ENCODE peak calls at places on chromosome 15, in seven cellular contexts. One of them, this sample, is unnamed.
A peak's percentile ranks its signal among the peaks of the same experiment; 100 is the strongest.

GRCh38 chr15:29529043-29529442 is 259.4 kb upstream of the NSMCE3 start:
- DNase-seq in ovary: no peak
- DNase-seq in osteocyte: no peak
- DNase-seq in AG09319: no peak
- DNase-seq in cardiac muscle cell: no peak
- DNase-seq in progenitor cell of endocrine pancreas: no peak
- DNase-seq in IMR-90: no peak
- DNase-seq in this sample: no peak

GRCh38 chr15:86505951-86506350 is 426.3 kb downstream of the AGBL1 start:
- DNase-seq in osteocyte: no peak
- DNase-seq in AG09319: no peak
- DNase-seq in progenitor cell of endocrine pancreas: no peak
- DNase-seq in IMR-90: no peak
- DNase-seq in ovary: no peak
- DNase-seq in cardiac muscle cell: no peak
- DNase-seq in this sample: no peak

GRCh38 chr15:51076898-51077564 is 17.7 kb downstream of the TNFAIP8L3 start:
- DNase-seq in IMR-90: no peak
- DNase-seq in osteocyte: no peak
- DNase-seq in ovary: peak; percentile 83
- DNase-seq in cardiac muscle cell: no peak
- DNase-seq in progenitor cell of endocrine pancreas: no peak
- DNase-seq in AG09319: no peak
- DNase-seq in this sample: no peak

GRCh38 chr15:69664572-69665326 is 212.1 kb downstream of the RPLP1 start:
- DNase-seq in IMR-90: no peak
- DNase-seq in cardiac muscle cell: no peak
- DNase-seq in osteocyte: no peak
- DNase-seq in AG09319: no peak
- DNase-seq in ovary: no peak
- DNase-seq in progenitor cell of endocrine pancreas: no peak
- DNase-seq in this sample: no peak

GRCh38 chr15:66004618-66005262 is 135.4 kb downstream of the RAB11A start:
- DNase-seq in AG09319: no peak
- DNase-seq in IMR-90: peak; percentile 31
- DNase-seq in osteocyte: no peak
- DNase-seq in progenitor cell of endocrine pancreas: peak; percentile 33
- DNase-seq in ovary: no peak
- DNase-seq in cardiac muscle cell: peak; percentile 83
- DNase-seq in this sample: no peak

GRCh38 chr15:75809986-75810750 is 33.1 kb upstream of the UBE2Q2 start:
- DNase-seq in ovary: no peak
- DNase-seq in AG09319: no peak
- DNase-seq in IMR-90: no peak
- DNase-seq in progenitor cell of endocrine pancreas: no peak
- DNase-seq in osteocyte: no peak
- DNase-seq in cardiac muscle cell: peak; percentile 44
- DNase-seq in this sample: peak; percentile 26

GRCh38 chr15:74432968-74433591 is 678 bp downstream of the SEMA7A start:
- DNase-seq in AG09319: no peak
- DNase-seq in ovary: no peak
- DNase-seq in progenitor cell of endocrine pancreas: no peak
- DNase-seq in osteocyte: no peak
- DNase-seq in IMR-90: no peak
- DNase-seq in cardiac muscle cell: no peak
- DNase-seq in this sample: no peak

GRCh38 chr15:71275098-71275497 is 159.8 kb downstream of the THSD4 start:
- DNase-seq in osteocyte: no peak
- DNase-seq in AG09319: peak; percentile 69
- DNase-seq in cardiac muscle cell: no peak
- DNase-seq in ovary: no peak
- DNase-seq in IMR-90: peak; percentile 92
- DNase-seq in progenitor cell of endocrine pancreas: no peak
- DNase-seq in this sample: no peak

GRCh38 chr15:51077565-51078153 is 17.0 kb downstream of the TNFAIP8L3 start:
- DNase-seq in AG09319: no peak
- DNase-seq in IMR-90: no peak
- DNase-seq in ovary: peak; percentile 89
- DNase-seq in progenitor cell of endocrine pancreas: peak; percentile 31
- DNase-seq in osteocyte: no peak
- DNase-seq in cardiac muscle cell: peak; percentile 14
- DNase-seq in this sample: no peak

GRCh38 chr15:38547255-38547997 is 17.2 kb downstream of the RASGRP1 start:
- DNase-seq in IMR-90: peak; percentile 70
- DNase-seq in osteocyte: no peak
- DNase-seq in AG09319: no peak
- DNase-seq in cardiac muscle cell: no peak
- DNase-seq in progenitor cell of endocrine pancreas: no peak
- DNase-seq in ovary: no peak
- DNase-seq in this sample: no peak

GRCh38 chr15:79314811-79315210 is 3.9 kb downstream of the TMED3 start:
- DNase-seq in progenitor cell of endocrine pancreas: no peak
- DNase-seq in AG09319: no peak
- DNase-seq in IMR-90: no peak
- DNase-seq in cardiac muscle cell: no peak
- DNase-seq in osteocyte: no peak
- DNase-seq in ovary: no peak
- DNase-seq in this sample: no peak

GRCh38 chr15:72521682-72522081 is 47.6 kb downstream of the ARIH1 start:
- DNase-seq in AG09319: no peak
- DNase-seq in cardiac muscle cell: no peak
- DNase-seq in IMR-90: peak; percentile 43
- DNase-seq in osteocyte: no peak
- DNase-seq in ovary: peak; percentile 53
- DNase-seq in progenitor cell of endocrine pancreas: no peak
- DNase-seq in this sample: no peak

GRCh38 chr15:83200589-83200988 is 7.0 kb downstream of the HDGFL3 start:
- DNase-seq in osteocyte: no peak
- DNase-seq in ovary: no peak
- DNase-seq in IMR-90: peak; percentile 31
- DNase-seq in progenitor cell of endocrine pancreas: no peak
- DNase-seq in cardiac muscle cell: no peak
- DNase-seq in AG09319: no peak
- DNase-seq in this sample: no peak

GRCh38 chr15:93030430-93031102 is 58.4 kb downstream of the RGMA start:
- DNase-seq in IMR-90: peak; percentile 47
- DNase-seq in osteocyte: peak; percentile 88
- DNase-seq in ovary: peak; percentile 80
- DNase-seq in progenitor cell of endocrine pancreas: peak; percentile 60
- DNase-seq in AG09319: no peak
- DNase-seq in cardiac muscle cell: peak; percentile 73
- DNase-seq in this sample: peak; percentile 85

GRCh38 chr15:26983822-26984221 is 12.8 kb downstream of the GABRG3 start:
- DNase-seq in ovary: no peak
- DNase-seq in osteocyte: no peak
- DNase-seq in cardiac muscle cell: no peak
- DNase-seq in AG09319: no peak
- DNase-seq in progenitor cell of endocrine pancreas: no peak
- DNase-seq in IMR-90: no peak
- DNase-seq in this sample: no peak
- TF ChIP-seq CTCF in ovary: no peak
- TF ChIP-seq CTCF in osteocyte: no peak
- TF ChIP-seq CTCF in cardiac muscle cell: no peak
- TF ChIP-seq CTCF in AG09319: no peak
- TF ChIP-seq CTCF in progenitor cell of endocrine pancreas: peak; percentile 21
- TF ChIP-seq CTCF in IMR-90: no peak
- TF ChIP-seq CTCF in this sample: peak; percentile 16

GRCh38 chr15:63261311-63261710 is 16.1 kb upstream of the APH1B start:
- DNase-seq in IMR-90: no peak
- DNase-seq in AG09319: no peak
- DNase-seq in osteocyte: no peak
- DNase-seq in progenitor cell of endocrine pancreas: no peak
- DNase-seq in cardiac muscle cell: no peak
- DNase-seq in ovary: no peak
- DNase-seq in this sample: no peak
- TF ChIP-seq CTCF in IMR-90: no peak
- TF ChIP-seq CTCF in AG09319: no peak
- TF ChIP-seq CTCF in osteocyte: no peak
- TF ChIP-seq CTCF in progenitor cell of endocrine pancreas: no peak
- TF ChIP-seq CTCF in cardiac muscle cell: no peak
- TF ChIP-seq CTCF in ovary: no peak
- TF ChIP-seq CTCF in this sample: no peak

DNA sequence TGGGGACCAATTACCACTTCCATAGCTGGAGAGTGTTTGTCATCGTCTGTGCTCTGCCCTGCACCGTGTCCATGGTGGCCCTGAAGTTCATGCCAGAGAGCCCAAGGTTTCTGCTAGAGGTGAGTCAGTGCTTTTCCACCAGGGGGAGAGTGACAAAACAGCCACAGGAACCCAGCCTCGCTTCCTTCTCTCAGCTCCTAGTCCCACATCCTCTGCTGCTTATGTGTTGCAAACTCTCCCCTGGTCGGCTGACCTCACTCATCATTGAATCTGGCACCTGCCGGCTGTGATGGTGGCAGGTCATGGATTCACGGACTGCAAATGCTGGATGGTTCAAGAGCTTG is 158.4 kb downstream of the SV2B start:
- DNase-seq in progenitor cell of endocrine pancreas: no peak
- DNase-seq in ovary: no peak
- DNase-seq in cardiac muscle cell: no peak
- DNase-seq in IMR-90: no peak
- DNase-seq in AG09319: no peak
- DNase-seq in osteocyte: no peak
- DNase-seq in this sample: no peak
- TF ChIP-seq CTCF in progenitor cell of endocrine pancreas: peak; percentile 30
- TF ChIP-seq CTCF in ovary: no peak
- TF ChIP-seq CTCF in cardiac muscle cell: no peak
- TF ChIP-seq CTCF in IMR-90: no peak
- TF ChIP-seq CTCF in AG09319: no peak
- TF ChIP-seq CTCF in osteocyte: no peak
- TF ChIP-seq CTCF in this sample: no peak

DNA sequence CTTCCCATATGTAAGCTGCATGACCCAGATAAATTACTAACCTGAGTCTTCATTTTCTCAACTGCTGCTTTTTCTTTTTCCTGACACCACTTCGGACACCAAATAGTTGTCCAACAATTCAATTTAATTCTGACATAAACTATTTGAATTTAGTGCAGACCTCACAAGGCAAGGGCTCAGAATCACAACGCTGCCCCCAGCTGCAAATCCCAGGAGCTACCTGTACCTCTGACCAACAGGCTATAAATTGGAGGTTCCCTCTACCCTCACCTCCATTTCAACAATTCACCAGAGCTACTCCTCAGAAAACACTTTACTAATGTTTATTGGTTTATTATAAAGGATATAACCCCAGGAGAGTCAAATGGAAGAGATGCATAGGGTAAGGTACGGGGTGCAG is 737.6 kb downstream of the NTRK3 start:
- DNase-seq in IMR-90: no peak
- DNase-seq in osteocyte: no peak
- DNase-seq in ovary: no peak
- DNase-seq in progenitor cell of endocrine pancreas: no peak
- DNase-seq in AG09319: no peak
- DNase-seq in cardiac muscle cell: no peak
- DNase-seq in this sample: no peak
- TF ChIP-seq CTCF in IMR-90: no peak
- TF ChIP-seq CTCF in osteocyte: no peak
- TF ChIP-seq CTCF in ovary: no peak
- TF ChIP-seq CTCF in progenitor cell of endocrine pancreas: no peak
- TF ChIP-seq CTCF in AG09319: no peak
- TF ChIP-seq CTCF in cardiac muscle cell: no peak
- TF ChIP-seq CTCF in this sample: no peak

GRCh38 chr15:28022181-28022580 is 76.9 kb downstream of the OCA2 start:
- DNase-seq in cardiac muscle cell: no peak
- DNase-seq in ovary: no peak
- DNase-seq in osteocyte: no peak
- DNase-seq in progenitor cell of endocrine pancreas: no peak
- DNase-seq in AG09319: no peak
- DNase-seq in IMR-90: no peak
- DNase-seq in this sample: no peak

GRCh38 chr15:28022961-28023360 is 76.2 kb downstream of the OCA2 start:
- DNase-seq in osteocyte: no peak
- DNase-seq in progenitor cell of endocrine pancreas: no peak
- DNase-seq in AG09319: no peak
- DNase-seq in cardiac muscle cell: no peak
- DNase-seq in IMR-90: no peak
- DNase-seq in ovary: no peak
- DNase-seq in this sample: no peak

GRCh38 chr15:28019594-28020320 is 79.4 kb downstream of the OCA2 start:
- DNase-seq in ovary: no peak
- DNase-seq in AG09319: no peak
- DNase-seq in IMR-90: no peak
- DNase-seq in osteocyte: no peak
- DNase-seq in cardiac muscle cell: no peak
- DNase-seq in progenitor cell of endocrine pancreas: no peak
- DNase-seq in this sample: no peak

GRCh38 chr15:28020644-28021043 is 78.5 kb downstream of the OCA2 start:
- DNase-seq in cardiac muscle cell: no peak
- DNase-seq in ovary: no peak
- DNase-seq in progenitor cell of endocrine pancreas: no peak
- DNase-seq in IMR-90: no peak
- DNase-seq in osteocyte: no peak
- DNase-seq in AG09319: no peak
- DNase-seq in this sample: no peak

GRCh38 chr15:28021281-28022039 is 77.7 kb downstream of the OCA2 start:
- DNase-seq in cardiac muscle cell: peak; percentile 88
- DNase-seq in progenitor cell of endocrine pancreas: no peak
- DNase-seq in IMR-90: peak; percentile 48
- DNase-seq in osteocyte: peak; percentile 92
- DNase-seq in AG09319: no peak
- DNase-seq in ovary: peak; percentile 83
- DNase-seq in this sample: no peak
- TF ChIP-seq CTCF in cardiac muscle cell: peak; percentile 41
- TF ChIP-seq CTCF in progenitor cell of endocrine pancreas: peak; percentile 58
- TF ChIP-seq CTCF in IMR-90: peak; percentile 21
- TF ChIP-seq CTCF in osteocyte: peak; percentile 65
- TF ChIP-seq CTCF in AG09319: peak; percentile 21
- TF ChIP-seq CTCF in ovary: no peak
- TF ChIP-seq CTCF in this sample: peak; percentile 82

DNA sequence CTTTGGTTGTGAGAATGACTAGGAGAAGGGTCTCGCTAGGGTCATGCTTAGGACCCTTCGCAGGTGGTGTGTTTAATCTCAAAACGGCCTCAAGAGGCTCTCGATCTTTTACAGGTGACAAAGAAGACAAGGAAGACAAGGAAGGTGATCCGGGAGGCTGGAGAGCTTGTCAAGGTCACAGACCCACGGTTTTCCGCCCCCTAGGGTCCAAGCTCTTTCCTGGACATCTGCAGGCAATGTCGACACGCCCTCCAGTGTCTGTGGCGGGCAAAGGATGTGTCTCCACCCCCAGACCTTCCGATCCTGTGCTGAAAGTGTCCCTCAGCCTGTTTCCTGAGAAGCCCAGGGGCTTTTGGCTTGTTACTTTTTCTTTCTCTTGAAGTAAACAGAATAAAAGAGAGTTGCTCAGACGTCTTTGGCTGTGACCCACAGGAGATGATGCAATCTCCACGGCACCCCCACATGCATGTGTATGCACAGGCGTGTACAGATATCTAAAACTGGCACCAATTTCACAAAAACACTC is 108.7 kb downstream of the KLF13 start:
- DNase-seq in ovary: peak; percentile 72
- DNase-seq in osteocyte: no peak
- DNase-seq in IMR-90: peak; percentile 72
- DNase-seq in progenitor cell of endocrine pancreas: peak; percentile 43
- DNase-seq in AG09319: peak; percentile 54
- DNase-seq in cardiac muscle cell: peak; percentile 91
- DNase-seq in this sample: peak; percentile 78
- TF ChIP-seq CTCF in ovary: peak; percentile 65
- TF ChIP-seq CTCF in osteocyte: peak; percentile 72
- TF ChIP-seq CTCF in IMR-90: peak; percentile 77
- TF ChIP-seq CTCF in progenitor cell of endocrine pancreas: peak; percentile 61
- TF ChIP-seq CTCF in AG09319: peak; percentile 78
- TF ChIP-seq CTCF in cardiac muscle cell: peak; percentile 79
- TF ChIP-seq CTCF in this sample: peak; percentile 87

This sample was measured in D721Med.